ENCODE peak calls at places on chromosomes 11 and 22, in seven cellular contexts. J is GM06990; C is mesenchymal stem cell; F is NCI-H69; N is HAP-1; X is AG10803; T is activated CD4-positive, alpha-beta T cell treated with anti-CD3 and anti-CD28 coated beads for 4 hours. B is an unnamed sample.

GRCh38 chr11:116986521-116987105 is 111.6 kb downstream of the SIK3 start:
- DNase-seq in X (peak), F (peak), T (no peak), N (no peak), J (peak), C (peak), B (no peak)

GRCh38 chr11:32438883-32439487 is 3.6 kb upstream of the WT1 start:
- DNase-seq in N (no peak), C (peak), T (no peak), F (peak), X (no peak), J (no peak), B (no peak)

GRCh38 chr11:83923961-83924360 is 637.8 kb upstream of the CCDC90B start:
- DNase-seq in T (no peak), N (no peak), F (no peak), X (no peak), J (no peak), C (no peak), B (no peak)

GRCh38 chr11:133302056-133302455 is 230.2 kb downstream of the OPCML start:
- DNase-seq in F (no peak), N (no peak), X (no peak), T (no peak), C (no peak), J (no peak), B (no peak)

GRCh38 chr11:74494916-74495315 is 1.4 kb upstream of the LIPT2 start:
- DNase-seq in J (no peak), C (no peak), N (no peak), F (no peak), X (no peak), T (no peak), B (no peak)

GRCh38 chr11:61587951-61588695 is 7.2 kb upstream of the SYT7 start:
- DNase-seq in N (peak), T (peak), J (no peak), C (no peak), F (peak), X (no peak), B (peak)

GRCh38 chr22:39802682-39803081 is 90.9 kb downstream of the ENTHD1 start:
- DNase-seq in X (no peak), F (no peak), C (no peak), J (no peak), N (no peak), T (no peak), B (no peak)

GRCh38 chr11:1953489-1954284 is 6.6 kb downstream of the MRPL23 start:
- DNase-seq in N (peak), C (no peak), F (peak), T (no peak), J (no peak), X (no peak), B (no peak)

GRCh38 chr22:43042101-43042780 is 27.3 kb upstream of the PACSIN2 start:
- DNase-seq in C (no peak), X (peak), F (peak), N (no peak), J (no peak), T (no peak), B (no peak)

GRCh38 chr11:74388678-74389327 is 9.4 kb downstream of the PGM2L1 start:
- DNase-seq in J (peak), C (peak), T (peak), N (peak), X (peak), F (peak), B (peak)

GRCh38 chr11:66192181-66192888 is 76.1 kb upstream of the RAB1B start:
- DNase-seq in X (peak), N (no peak), F (no peak), C (no peak), T (no peak), J (no peak), B (no peak)

GRCh38 chr11:104912102-104912501 is 13.8 kb upstream of the CASP12 start:
- DNase-seq in T (no peak), J (no peak), F (no peak), X (no peak), N (no peak), C (no peak), B (no peak)

GRCh38 chr11:77191823-77192495 is 63.9 kb downstream of the MYO7A start:
- DNase-seq in T (peak), N (peak), J (peak), C (peak), F (peak), X (peak), B (peak)

GRCh38 chr11:76329084-76329648 is 51.8 kb downstream of the THAP12 start:
- DNase-seq in F (no peak), X (peak), N (no peak), T (no peak), J (no peak), C (peak), B (no peak)

GRCh38 chr11:75583710-75584658 is 21.9 kb downstream of the SERPINH1 start:
- DNase-seq in C (peak), N (peak), F (peak), J (no peak), X (peak), T (no peak), B (peak)

GRCh38 chr11:2652362-2652761 is 47.4 kb downstream of the KCNQ1OT1 start:
- DNase-seq in T (no peak), N (no peak), C (no peak), F (no peak), J (no peak), X (no peak), B (no peak)

GRCh38 chr11:68968306-68969255 is 12.2 kb downstream of the MRGPRD start:
- DNase-seq in J (no peak), T (no peak), N (no peak), C (no peak), F (no peak), X (peak), B (no peak)

GRCh38 chr11:47468598-47469214 is 19.8 kb upstream of the RAPSN start:
- DNase-seq in F (peak), T (no peak), N (no peak), X (no peak), J (no peak), C (no peak), B (no peak)

GRCh38 chr11:111840143-111840542 is 31.2 kb downstream of the ALG9 start:
- DNase-seq in T (no peak), F (no peak), N (no peak), X (peak), J (no peak), C (no peak), B (no peak)

GRCh38 chr11:117618956-117619355 is 178.1 kb downstream of the DSCAML1 start:
- DNase-seq in J (no peak), N (no peak), T (no peak), C (no peak), X (no peak), F (peak), B (no peak)

GRCh38 chr11:95585071-95585751 is 204.4 kb downstream of the FAM76B start:
- DNase-seq in N (no peak), J (no peak), C (peak), T (no peak), X (peak), F (no peak), B (no peak)

GRCh38 chr11:62923634-62924411 is 2.7 kb upstream of the CHRM1 start:
- DNase-seq in T (no peak), F (peak), N (peak), J (peak), X (no peak), C (no peak), B (no peak)

GRCh38 chr11:112784323-112785073 is 176.7 kb upstream of the NCAM1 start:
- DNase-seq in F (peak), T (no peak), N (no peak), C (peak), J (no peak), X (peak), B (no peak)

GRCh38 chr22:28429711-28430110 is 249.9 kb downstream of the TTC28 start:
- DNase-seq in X (peak), T (no peak), N (no peak), F (no peak), J (no peak), C (no peak), B (no peak)

GRCh38 chr11:116096596-116096995 is 592.4 kb upstream of the CADM1 start:
- DNase-seq in X (no peak), T (no peak), J (no peak), N (no peak), C (no peak), F (no peak), B (no peak)

GRCh38 chr11:36073411-36074203 is 129.7 kb downstream of the LDLRAD3 start:
- DNase-seq in T (no peak), X (peak), C (peak), N (no peak), F (peak), J (no peak), B (no peak)

GRCh38 chr11:75503531-75504099 is 22.1 kb downstream of the GDPD5 start:
- DNase-seq in C (no peak), T (no peak), F (no peak), J (no peak), N (no peak), X (no peak), B (peak)

GRCh38 chr22:43088616-43088978 is 594 bp downstream of the TTLL1 start:
- DNase-seq in T (no peak), J (no peak), X (no peak), N (no peak), C (no peak), F (no peak), B (no peak)

B was measured in GM10248.